ENCODE peak calls at places on chromosomes 6 and 20, in eight cellular contexts. X, S, B, A, V, C, F and E are unnamed samples.

GRCh38 chr20:13865825-13866351 is 81.1 kb downstream of the NDUFAF5 start:
- DNase-seq in X (no peak), S (peak; percentile 12), B (no peak), A (no peak), V (no peak), C (peak; percentile 32), F (no peak), E (no peak)

GRCh38 chr6:41647061-41647511 is 8.8 kb downstream of the MDFI start:
- DNase-seq in X (no peak), S (no peak), B (no peak), A (no peak), V (no peak), C (no peak), F (no peak), E (no peak)

GRCh38 chr20:22744341-22745193 is 160.2 kb upstream of the FOXA2 start:
- DNase-seq in X (no peak), S (peak; percentile 38), B (no peak), A (no peak), V (no peak), C (no peak), F (no peak), E (no peak)

GRCh38 chr20:44309763-44310663 is 989 bp downstream of the FITM2 start:
- DNase-seq in X (no peak), S (peak; percentile 73), B (peak; percentile 47), A (peak; percentile 19), V (peak; percentile 12), C (peak; percentile 40), F (peak; percentile 61), E (no peak)

GRCh38 chr20:32446301-32447100 is 88.4 kb downstream of the ASXL1 start:
- DNase-seq in X (no peak), S (no peak), B (no peak), A (no peak), V (no peak), C (no peak), F (no peak), E (no peak)

GRCh38 chr20:44691424-44692423 is 23.4 kb upstream of the CCN5 start:
- DNase-seq in X (no peak), S (no peak), B (no peak), A (no peak), V (no peak), C (peak; percentile 59), F (peak; percentile 85), E (no peak)

GRCh38 chr20:49892260-49893216 is 22.8 kb downstream of the SPATA2 start:
- DNase-seq in X (no peak), S (no peak), B (peak; percentile 51), A (no peak), V (no peak), C (no peak), F (peak; percentile 64), E (no peak)

GRCh38 chr20:4730782-4731181 is 9.1 kb downstream of the PRND start:
- DNase-seq in X (no peak), S (peak; percentile 29), B (peak; percentile 62), A (no peak), V (peak; percentile 59), C (no peak), F (no peak), E (no peak)

GRCh38 chr6:158803733-158804143 is 15.4 kb downstream of the EZR start:
- DNase-seq in X (peak; percentile 61), S (no peak), B (no peak), A (peak; percentile 83), V (peak; percentile 43), C (no peak), F (no peak), E (peak; percentile 66)

GRCh38 chr6:37056439-37057127 is 51.1 kb downstream of the FGD2 start:
- DNase-seq in X (no peak), S (peak; percentile 39), B (no peak), A (no peak), V (peak; percentile 64), C (no peak), F (no peak), E (no peak)

GRCh38 chr20:50523552-50524167 is 13.5 kb downstream of the PTPN1 start:
- DNase-seq in X (no peak), S (no peak), B (no peak), A (no peak), V (no peak), C (no peak), F (no peak), E (peak; percentile 34)

GRCh38 chr20:12171927-12172581 is 254.4 kb downstream of the BTBD3 start:
- DNase-seq in X (no peak), S (no peak), B (peak; percentile 37), A (no peak), V (peak; percentile 5), C (peak; percentile 58), F (no peak), E (no peak)

GRCh38 chr20:58308290-58308679 is 1.2 kb upstream of the RAB22A start:
- DNase-seq in X (no peak), S (no peak), B (no peak), A (peak; percentile 38), V (peak; percentile 14), C (no peak), F (no peak), E (no peak)

GRCh38 chr20:34538671-34539123 is 19.8 kb upstream of the MAP1LC3A start:
- DNase-seq in X (peak; percentile 65), S (peak; percentile 62), B (peak; percentile 49), A (peak; percentile 53), V (peak; percentile 78), C (peak; percentile 31), F (peak; percentile 48), E (peak; percentile 45)

GRCh38 chr6:9308284-9308683 is 872.9 kb upstream of the SLC35B3 start:
- DNase-seq in X (no peak), S (no peak), B (no peak), A (no peak), V (no peak), C (no peak), F (no peak), E (no peak)

GRCh38 chr6:100426689-100427338 is 37.9 kb downstream of the SIM1 start:
- DNase-seq in X (no peak), S (no peak), B (no peak), A (no peak), V (no peak), C (no peak), F (no peak), E (no peak)

GRCh38 chr20:10978713-10979112 is 304.9 kb upstream of the JAG1 start:
- DNase-seq in X (no peak), S (no peak), B (no peak), A (no peak), V (no peak), C (no peak), F (no peak), E (no peak)

GRCh38 chr20:23086931-23087411 is 847 bp upstream of the CD93 start:
- DNase-seq in X (no peak), S (no peak), B (no peak), A (no peak), V (no peak), C (no peak), F (peak; percentile 63), E (no peak)

DNA sequence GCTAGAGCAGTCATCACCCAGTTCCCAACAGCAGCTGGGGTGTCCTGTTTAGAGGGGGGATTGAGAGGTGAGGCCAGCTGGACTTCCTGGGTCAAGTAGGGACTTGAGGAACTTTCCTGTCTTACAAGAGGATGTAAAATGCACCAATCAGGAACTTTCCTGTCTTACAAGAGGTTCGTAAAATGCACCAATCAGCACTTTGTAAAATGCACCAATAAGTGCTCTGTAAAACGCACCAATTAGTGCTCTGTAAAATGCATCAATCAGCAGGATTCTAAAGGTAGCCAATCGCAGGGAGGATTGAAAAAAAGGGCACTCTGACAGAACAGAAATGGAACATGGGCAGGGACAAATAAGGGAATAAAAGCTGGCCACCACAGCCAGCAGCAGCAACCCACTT is 225.7 kb downstream of the GMPR start:
- DNase-seq in X (no peak), S (no peak), B (no peak), A (no peak), V (no peak), C (no peak), F (no peak), E (no peak)
- H3K27ac ChIP-seq in X (no peak overlapping the region), S (no peak overlapping the region), B (no peak overlapping the region), A (no peak overlapping the region), V (no peak overlapping the region), C (no peak overlapping the region), F (no peak overlapping the region), E (no peak overlapping the region)

DNA sequence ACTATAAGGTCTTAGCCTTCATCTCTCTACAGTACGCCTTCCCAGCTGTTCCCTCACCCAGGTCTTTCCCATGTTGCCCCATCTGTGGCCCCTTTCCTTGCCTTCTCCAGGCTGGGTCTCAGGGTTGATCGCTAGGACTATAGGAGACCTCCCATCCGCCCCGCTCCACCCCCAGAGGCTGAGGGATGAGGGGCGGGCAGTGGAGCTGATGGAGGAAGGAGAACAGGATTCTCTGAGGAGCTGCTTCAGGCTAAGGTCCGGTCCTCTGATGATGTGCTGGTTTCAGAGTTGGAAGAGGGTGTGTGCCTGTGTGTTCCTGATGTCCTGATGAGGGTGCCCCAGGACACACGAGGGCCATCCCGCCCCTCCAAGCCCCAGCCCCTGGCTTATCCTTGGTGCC is 154.8 kb upstream of the QKI start:
- DNase-seq in X (no peak), S (no peak), B (no peak), A (no peak), V (no peak), C (no peak), F (no peak), E (no peak)
- H3K27ac ChIP-seq in X (no peak overlapping the region), S (no peak overlapping the region), B (no peak overlapping the region), A (no peak overlapping the region), V (no peak overlapping the region), C (no peak overlapping the region), F (peak overlapping the region; percentile 73), E (no peak overlapping the region)

DNA sequence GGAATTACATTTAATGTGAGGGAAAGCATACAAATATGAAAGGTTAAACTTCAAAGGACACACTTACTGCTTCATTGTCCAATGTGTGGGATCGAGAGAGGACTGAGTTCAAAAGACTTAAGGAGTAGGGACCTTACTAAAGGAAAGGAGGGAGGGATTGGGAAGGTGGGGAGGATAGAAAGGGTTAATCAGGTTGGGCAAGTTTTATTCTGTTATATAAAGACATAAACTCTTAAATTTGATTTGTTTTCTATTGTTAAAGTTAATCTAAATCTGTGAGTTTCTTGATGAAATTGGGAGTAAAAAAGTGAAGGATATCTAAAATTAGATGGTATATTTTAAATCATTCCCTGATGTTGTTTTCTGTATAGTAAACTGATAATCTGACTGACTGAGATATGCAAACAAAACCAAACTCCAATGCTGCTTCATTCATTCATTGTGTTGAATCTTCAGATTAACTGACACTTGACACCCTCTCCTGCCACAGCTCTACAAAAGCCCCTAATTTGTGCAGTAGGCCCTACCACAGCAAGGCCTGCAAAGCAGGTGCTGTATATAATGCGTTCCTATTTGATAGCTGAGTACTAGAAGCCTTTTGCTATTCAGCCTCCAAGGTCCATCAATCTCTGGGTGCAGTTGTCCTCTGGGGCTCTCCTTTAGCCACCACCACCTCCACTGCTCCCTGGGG is 1.3 kb upstream of the UBE2J1 start:
- DNase-seq in X (no peak), S (no peak), B (no peak), A (no peak), V (no peak), C (no peak), F (no peak), E (no peak)
- H3K27ac ChIP-seq in X (no peak overlapping the region), S (peak overlapping the region; percentile 99), B (no peak overlapping the region), A (peak overlapping the region; percentile 87), V (no peak overlapping the region), C (peak overlapping the region; percentile 99), F (peak overlapping the region; percentile 99), E (no peak overlapping the region)

DNA sequence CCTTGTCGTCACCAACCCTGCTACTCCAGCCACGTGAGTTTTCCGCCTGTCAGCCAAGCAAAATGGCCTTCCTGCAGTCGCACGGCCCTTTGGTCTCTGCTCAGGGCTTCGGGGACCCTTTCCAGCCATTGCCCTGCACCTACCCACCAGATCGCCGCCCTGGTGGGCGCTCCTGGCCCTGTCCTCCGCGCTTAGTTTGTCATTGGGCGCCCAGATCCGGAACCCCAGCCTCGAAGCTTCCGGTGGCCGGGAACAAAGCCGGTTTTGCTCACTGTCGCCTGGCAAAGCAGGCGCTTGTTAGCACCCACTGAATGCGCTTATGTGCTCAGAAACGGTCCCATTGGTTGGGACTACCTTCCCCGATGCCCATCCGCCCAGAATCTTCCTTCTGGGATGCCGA is 536 bp downstream of the ZFP57 start:
- DNase-seq in X (no peak), S (no peak), B (no peak), A (peak; percentile 18), V (peak; percentile 51), C (no peak), F (no peak), E (no peak)
- H3K27ac ChIP-seq in X (no peak overlapping the region), S (no peak overlapping the region), B (no peak overlapping the region), A (no peak overlapping the region), V (no peak overlapping the region), C (no peak overlapping the region), F (no peak overlapping the region), E (no peak overlapping the region)